ENCODE peak calls at places on chromosomes 1 and 21, in four cellular contexts. L, R, H and V are unnamed samples.

GRCh38 chr1:178576841-178577240 is 63.9 kb downstream of the TEX35 start:
- DNase-seq in H (no peak), L (no peak), R (no peak), V (no peak)

GRCh38 chr1:244354810-244355278 is 96.9 kb downstream of the ADSS2 start:
- DNase-seq in H (no peak), R (no peak), L (no peak), V (no peak)

GRCh38 chr1:12006167-12006921 is 13.0 kb upstream of the MIIP start:
- DNase-seq in R (no peak), H (no peak), L (no peak), V (no peak)

GRCh38 chr1:53851571-53852282 is 13.6 kb upstream of the NDC1 start:
- DNase-seq in H (no peak), L (no peak), R (no peak), V (no peak)

GRCh38 chr1:3431686-3432085 is 22.8 kb upstream of the ARHGEF16 start:
- DNase-seq in H (no peak), R (no peak), L (no peak), V (no peak)

GRCh38 chr1:244316407-244316806 is 135.3 kb downstream of the ADSS2 start:
- DNase-seq in L (no peak), R (peak), H (no peak), V (peak)

GRCh38 chr1:204224655-204225054 is 10.9 kb upstream of the GOLT1A start:
- DNase-seq in R (no peak), L (no peak), H (no peak), V (peak)

GRCh38 chr1:154431586-154432373 is 26.6 kb downstream of the IL6R start:
- DNase-seq in L (peak), H (no peak), R (no peak), V (peak)

GRCh38 chr21:44865561-44866280 is 7.8 kb downstream of the PTTG1IP start:
- DNase-seq in R (no peak), H (peak), L (peak), V (peak)

GRCh38 chr1:243213045-243213787 is 41.9 kb downstream of the CEP170 start:
- DNase-seq in H (no peak), R (no peak), L (peak), V (peak)

GRCh38 chr1:230160957-230161771 is 94.1 kb downstream of the GALNT2 start:
- DNase-seq in L (peak), R (no peak), H (no peak), V (no peak)

GRCh38 chr1:30085814-30086770 is 637.3 kb downstream of the MATN1 start:
- DNase-seq in R (no peak), H (peak), L (peak), V (peak)

GRCh38 chr1:167678838-167679237 is 42.9 kb upstream of the MPZL1 start:
- DNase-seq in L (no peak), R (no peak), H (no peak), V (no peak)

GRCh38 chr1:180912211-180912800 is 391 bp upstream of the KIAA1614 start:
- DNase-seq in L (peak), R (no peak), H (peak), V (peak)

GRCh38 chr1:219585837-219586465 is 27.0 kb downstream of the ZC3H11B start:
- DNase-seq in R (no peak), L (no peak), H (no peak), V (no peak)

GRCh38 chr1:167120899-167121298 is 27.0 kb downstream of the STYXL2 start:
- DNase-seq in R (no peak), L (no peak), H (no peak), V (no peak)

GRCh38 chr1:99589186-99589636 is 56.7 kb upstream of the PALMD start:
- DNase-seq in H (no peak), R (no peak), L (peak), V (no peak)

GRCh38 chr1:66354311-66354922 is 179.5 kb upstream of the SGIP1 start:
- DNase-seq in R (no peak), H (no peak), L (no peak), V (peak)

GRCh38 chr1:200869376-200869752 is 3.4 kb upstream of the GPR25 start:
- DNase-seq in R (no peak), L (no peak), H (no peak), V (no peak)

DNA sequence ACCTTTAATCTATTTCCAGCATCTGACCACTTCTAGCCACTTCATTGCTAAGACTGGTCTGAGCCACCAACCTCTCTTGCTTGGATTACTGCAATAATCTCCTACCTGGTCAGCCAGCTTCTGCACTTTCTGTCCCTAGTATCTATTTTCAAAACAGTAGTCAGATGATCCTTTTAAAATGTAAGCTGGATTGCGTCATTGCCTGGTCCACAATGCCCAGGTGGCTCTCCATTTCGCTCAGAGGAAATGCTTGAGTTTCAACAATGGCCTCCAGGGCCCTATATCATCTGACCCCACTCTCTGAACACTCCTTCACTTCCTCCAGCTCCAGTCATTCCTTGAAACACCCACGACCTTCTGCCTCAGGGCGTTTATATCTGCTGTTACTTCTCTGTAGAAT is 2.3 kb downstream of the FYB2 start:
- DNase-seq in L (peak), H (no peak), R (no peak), V (no peak)
- H3K4me3 ChIP-seq in L (no peak), H (no peak), R (no peak), V (no peak)

GRCh38 chr1:24412408-24412807 is 1.2 kb downstream of the STPG1 start:
- DNase-seq in L (no peak), R (no peak), H (no peak), V (no peak)
- H3K4me3 ChIP-seq in L (no peak), R (no peak), H (no peak), V (no peak)

GRCh38 chr1:145827966-145828365 is 4.0 kb downstream of the POLR3C start:
- DNase-seq in R (no peak), H (no peak), L (no peak), V (no peak)

GRCh38 chr1:145826030-145826429 is 2.0 kb downstream of the POLR3C start:
- DNase-seq in L (no peak), R (no peak), H (no peak), V (no peak)

GRCh38 chr1:145824499-145824842 is 471 bp downstream of the POLR3C start:
- DNase-seq in H (no peak), R (no peak), L (no peak), V (peak)

GRCh38 chr1:145823565-145824498 is at the start of the genes POLR3C and RNF115:
- DNase-seq in H (peak), R (peak), L (peak), V (peak)

DNA sequence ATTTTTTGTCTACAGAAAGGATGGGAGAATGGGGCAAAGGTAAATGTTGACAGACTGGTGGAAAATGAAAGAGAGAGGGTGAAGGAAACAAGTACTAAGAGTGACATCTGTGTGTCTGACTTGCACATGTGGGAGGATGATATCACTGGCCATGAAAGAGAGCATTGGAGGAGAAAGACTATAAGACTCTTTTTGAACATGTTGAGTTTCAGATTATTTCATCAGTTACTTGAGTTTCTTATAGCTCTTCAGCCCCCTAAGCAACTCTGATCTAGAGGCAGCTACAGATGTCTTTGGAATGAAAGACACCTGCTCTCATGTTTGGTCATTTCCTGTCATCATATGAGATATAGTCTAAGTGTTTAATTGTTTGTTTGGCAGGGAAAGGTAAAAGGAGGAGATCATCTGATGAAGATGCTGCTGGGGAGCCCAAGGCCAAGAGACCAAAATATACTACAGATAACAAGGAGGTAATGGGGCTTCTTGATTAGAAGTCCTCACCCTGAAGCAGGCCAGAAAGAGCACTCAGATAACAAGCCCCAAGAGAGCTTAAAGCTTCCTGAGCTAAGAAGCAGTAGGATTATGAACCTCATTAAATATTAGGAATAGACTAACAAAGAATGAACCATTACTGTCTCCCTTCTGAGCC is 4.5 kb downstream of the POLR3C start:
- DNase-seq in L (no peak), R (no peak), H (no peak), V (no peak)
- H3K4me3 ChIP-seq in L (no peak), R (no peak), H (no peak), V (no peak)

GRCh38 chr1:18481921-18482701 is 1.4 kb downstream of the KLHDC7A start:
- DNase-seq in R (no peak), L (no peak), H (no peak), V (no peak)

GRCh38 chr1:18480315-18481189 is at the start of gene KLHDC7A:
- DNase-seq in H (no peak), R (peak), L (peak), V (no peak)

GRCh38 chr1:18479484-18479883 is 1.2 kb upstream of the KLHDC7A start:
- DNase-seq in L (no peak), H (no peak), R (no peak), V (no peak)

GRCh38 chr1:18482721-18483425 is 2.1 kb downstream of the KLHDC7A start:
- DNase-seq in R (no peak), H (no peak), L (no peak), V (no peak)

DNA sequence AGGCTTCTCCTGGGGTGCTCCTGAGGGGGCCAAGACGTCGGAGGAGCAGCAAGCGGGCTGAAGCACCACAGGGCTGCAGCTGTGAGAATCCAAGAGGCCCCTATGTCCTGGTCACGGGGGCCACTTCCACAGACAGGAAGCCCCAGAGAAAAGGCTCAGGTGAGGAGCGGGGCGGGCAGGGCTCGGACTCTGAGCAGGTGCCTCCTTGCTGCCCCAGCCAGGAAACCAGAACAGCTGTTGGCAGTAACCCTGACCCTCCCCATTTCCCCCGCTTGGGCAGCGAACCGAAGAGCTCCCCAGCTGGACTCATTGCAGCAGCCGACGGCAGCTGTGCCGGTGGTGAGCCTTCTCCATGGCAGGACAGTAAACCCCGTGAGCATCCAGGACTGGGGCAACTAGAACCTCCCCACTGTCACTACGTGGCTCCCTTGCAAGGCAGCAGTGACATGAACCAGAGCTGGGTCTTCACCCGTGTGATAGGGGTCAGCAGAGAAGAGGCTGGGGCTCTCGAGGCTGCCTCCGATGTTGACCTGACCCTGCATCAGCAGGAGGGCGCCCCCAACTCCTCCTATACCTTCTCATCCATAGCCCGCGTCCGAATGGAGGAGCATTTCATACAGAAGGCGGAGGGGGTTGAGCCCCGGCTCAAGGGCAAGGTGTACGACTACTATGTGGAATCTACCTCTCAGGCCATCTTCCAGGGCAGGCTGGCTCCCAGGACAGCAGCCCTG is 625 bp downstream of the KLHDC7A start:
- DNase-seq in R (no peak), L (no peak), H (no peak), V (no peak)
- H3K4me3 ChIP-seq in R (no peak), L (no peak), H (no peak), V (no peak)

DNA sequence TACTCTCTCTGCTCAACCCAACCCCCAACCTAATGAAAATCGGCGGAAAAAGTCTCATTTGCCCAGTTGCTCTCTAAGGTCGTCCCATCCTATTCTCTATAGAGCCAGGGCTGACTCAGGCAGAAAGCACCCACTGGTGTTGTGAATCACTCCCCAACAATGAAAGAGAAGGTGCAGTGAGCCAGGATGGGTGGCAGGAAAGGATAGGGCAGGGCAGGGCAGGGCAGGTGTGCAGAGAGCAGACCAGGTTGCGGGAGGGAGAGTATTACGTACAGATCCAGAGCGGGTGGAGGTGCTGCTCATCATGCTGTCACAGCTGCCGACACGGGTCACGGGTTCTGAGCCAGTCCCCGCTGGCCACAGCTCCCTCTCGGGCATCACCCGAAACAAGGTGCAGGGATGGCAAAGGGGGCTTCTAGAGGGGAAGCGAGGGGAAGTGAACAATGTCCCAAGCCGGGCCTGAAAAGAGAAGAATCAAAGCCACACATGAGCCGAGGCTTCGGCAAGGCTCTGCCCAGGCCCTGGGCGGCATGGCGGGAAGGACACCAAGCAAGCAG is 5.3 kb downstream of the C1orf116 start:
- DNase-seq in L (peak), H (no peak), R (no peak), V (peak)
- H3K4me3 ChIP-seq in L (no peak), H (no peak), R (no peak), V (no peak)